ENCODE peak calls at places on chromosomes 11 and 22, in seven cellular contexts. G is hepatocyte, S is HCT116, Q is astrocyte, V is PC-3, J is fibroblast of lung, W is neuronal stem cell. T is an unnamed sample. For H3K9me3, the result is how much of the 10 kb centered on the place peaks cover.

GRCh38 chr22:35838849-35839646 is 121.4 kb downstream of the APOL5 start:
- DNase-seq in V (peak), S (peak), W (peak), G (peak), Q (peak), J (peak), T (peak)

GRCh38 chr11:112267188-112267591 is 6.5 kb upstream of the PLET1 start:
- DNase-seq in J (peak), V (no peak), S (no peak), G (no peak), Q (peak), W (no peak), T (no peak)

GRCh38 chr11:12725863-12726666 is 51.8 kb downstream of the TEAD1 start:
- DNase-seq in S (peak), W (no peak), J (peak), Q (peak), V (peak), G (no peak), T (no peak)

GRCh38 chr11:103798029-103798428 is 238.4 kb upstream of the DDI1 start:
- DNase-seq in S (no peak), W (no peak), J (peak), Q (peak), V (no peak), G (no peak), T (no peak)

GRCh38 chr22:50660306-50660705 is 12.3 kb upstream of the SHANK3 start:
- DNase-seq in J (no peak), W (no peak), V (no peak), S (no peak), Q (no peak), G (no peak), T (no peak)

GRCh38 chr22:46121523-46122287 is 28.6 kb upstream of the PPARA start:
- DNase-seq in S (no peak), V (no peak), W (no peak), Q (no peak), J (no peak), G (no peak), T (no peak)

GRCh38 chr11:35287491-35287890 is 131.9 kb downstream of the SLC1A2 start:
- DNase-seq in J (no peak), G (no peak), Q (no peak), V (no peak), S (no peak), W (no peak), T (no peak)

GRCh38 chr11:47905358-47906059 is 57.4 kb upstream of the NUP160 start:
- DNase-seq in G (no peak), Q (peak), V (no peak), J (peak), W (no peak), S (no peak), T (peak)

GRCh38 chr11:113546757-113547507 is 71.7 kb upstream of the DRD2 start:
- DNase-seq in S (no peak), V (peak), G (no peak), W (no peak), Q (peak), J (peak), T (no peak)

DNA sequence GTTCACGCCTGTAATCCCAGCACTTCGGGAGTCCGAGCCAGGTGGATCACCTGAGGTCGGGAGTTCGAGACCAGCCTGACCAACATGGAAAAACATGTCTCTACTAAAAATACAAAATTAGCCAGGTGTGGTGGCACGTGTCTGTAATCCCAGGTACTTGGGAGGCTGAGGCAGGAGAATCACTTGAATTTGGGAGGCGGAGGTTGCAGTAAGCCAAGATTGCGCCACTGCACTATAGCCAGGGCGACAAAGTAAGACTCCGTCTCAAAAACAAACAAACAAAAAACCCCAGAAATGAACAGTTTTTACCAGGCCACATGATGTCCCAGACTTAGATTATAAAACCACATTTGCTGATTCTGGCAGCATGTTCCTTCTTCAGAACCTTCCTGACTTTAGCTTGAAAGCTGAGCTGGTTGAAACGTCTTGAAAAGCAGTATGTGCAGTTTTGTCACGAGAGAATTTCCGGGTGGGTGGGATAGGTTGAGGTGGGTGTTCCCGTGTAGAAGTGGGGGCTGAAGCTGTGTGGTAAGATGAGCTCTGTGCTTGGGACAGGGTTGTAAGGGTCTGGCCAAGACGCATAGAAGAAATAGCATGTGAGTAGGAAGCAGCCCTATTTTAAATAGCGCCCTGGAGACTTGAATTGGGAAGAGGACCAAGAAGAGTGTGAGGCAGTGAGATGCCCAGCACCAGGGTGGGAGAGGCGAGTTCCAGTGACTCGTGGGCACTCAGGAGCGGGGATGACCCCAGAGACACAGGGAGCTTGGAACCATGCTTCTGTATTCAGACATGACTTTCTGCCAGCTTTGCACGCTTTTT is 7.5 kb downstream of the AP2A2 start:
- DNase-seq in S (no peak), J (peak), G (no peak), W (no peak), Q (peak), V (no peak), T (no peak)
- H3K9me3 ChIP-seq in S (under half), J (under half), G (under half), W (under half), Q (under half), V (under half), T (under half)

GRCh38 chr11:14112721-14113120 is 150.2 kb downstream of the SPON1 start:
- DNase-seq in G (no peak), V (no peak), S (no peak), J (no peak), W (no peak), Q (no peak), T (no peak)
- H2AFZ ChIP-seq in G (no peak), V (no peak), S (no peak), J (no peak), W (no peak), Q (no peak), T (no peak)

GRCh38 chr11:115238802-115239201 is 265.4 kb downstream of the CADM1 start:
- DNase-seq in G (no peak), J (no peak), S (no peak), V (no peak), W (no peak), Q (no peak), T (no peak)
- H3K9me3 ChIP-seq in G (under half), J (under half), S (under half), V (under half), W (under half), Q (under half), T (under half)

GRCh38 chr22:44452531-44453420 is 45.3 kb downstream of the RTL6 start:
- DNase-seq in Q (no peak), J (no peak), V (no peak), S (no peak), W (no peak), G (no peak), T (no peak)

GRCh38 chr22:44455151-44455962 is 42.7 kb downstream of the RTL6 start:
- DNase-seq in S (no peak), W (no peak), G (no peak), J (no peak), Q (no peak), V (peak), T (peak)

GRCh38 chr22:44453441-44454112 is 44.5 kb downstream of the RTL6 start:
- DNase-seq in V (no peak), J (no peak), S (no peak), G (no peak), W (no peak), Q (no peak), T (no peak)

GRCh38 chr22:44455963-44456358 is 42.1 kb downstream of the RTL6 start:
- DNase-seq in S (no peak), G (no peak), J (no peak), V (no peak), W (no peak), Q (no peak), T (no peak)

DNA sequence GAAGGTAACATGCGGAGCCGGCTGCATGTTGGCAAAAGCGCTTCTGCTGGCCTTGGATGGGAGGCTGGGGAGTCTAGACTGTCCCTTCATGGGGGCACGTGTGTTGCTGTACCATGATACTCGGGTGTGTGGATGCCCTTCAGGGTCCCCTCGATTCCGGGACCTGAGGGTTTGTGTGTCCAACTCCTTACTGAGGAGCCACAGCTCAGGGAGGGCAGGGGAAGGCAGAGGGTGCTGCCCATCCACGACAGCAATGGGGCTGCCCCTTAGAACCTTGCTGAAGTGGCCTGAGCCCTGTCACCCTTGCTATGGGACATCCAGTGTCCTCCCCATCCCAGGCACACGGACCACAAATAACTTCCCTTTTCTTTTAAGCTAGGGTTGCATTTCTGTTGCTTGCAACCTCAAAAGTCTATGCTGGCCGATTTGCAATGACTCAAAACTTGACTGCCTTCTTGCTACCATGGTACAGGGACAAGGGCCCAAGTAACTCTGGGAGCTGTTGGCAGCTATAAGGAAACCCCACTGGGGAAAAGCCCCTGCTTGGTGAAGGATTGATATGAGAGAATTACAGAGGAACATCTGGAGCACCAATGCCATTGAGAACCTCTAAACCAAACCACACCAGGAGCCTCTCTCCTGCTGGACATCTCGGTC is 43.8 kb downstream of the RTL6 start:
- DNase-seq in W (no peak), S (no peak), Q (no peak), V (no peak), J (no peak), G (no peak), T (no peak)
- H2AFZ ChIP-seq in W (no peak), S (no peak), Q (no peak), V (no peak), J (no peak), G (no peak), T (peak)

GRCh38 chr22:49323751-49324415 is 503.8 kb downstream of the BRD1 start:
- DNase-seq in V (no peak), J (no peak), W (no peak), G (no peak), S (no peak), Q (no peak), T (no peak)
- H3K9me3 ChIP-seq in V (under half), J (under half), W (under half), G (under half), S (under half), Q (under half), T (under half)

T was measured in OCI-LY7.